ENCODE peak calls at places on chromosomes 4 and X, in seven cellular contexts. G, Y, L, K, Q, S and B are unnamed samples.

GRCh38 chrX:40439625-40440532 is 140.9 kb upstream of the ATP6AP2 start:
- DNase-seq in S (no peak), K (no peak), G (no peak), L (no peak), Q (no peak), Y (no peak), B (no peak)

GRCh38 chr4:128848461-128848860 is 39.0 kb downstream of the JADE1 start:
- DNase-seq in L (peak; percentile 31), Q (no peak), Y (no peak), S (no peak), K (no peak), G (no peak), B (peak; percentile 66)

GRCh38 chrX:141220342-141221008 is 21.8 kb downstream of the SPANXC start:
- DNase-seq in S (peak; percentile 65), G (peak; percentile 46), K (peak; percentile 61), Q (peak; percentile 61), L (no peak), Y (no peak), B (peak; percentile 81)

GRCh38 chr4:153176938-153177337 is 27.3 kb upstream of the TRIM2 start:
- DNase-seq in G (no peak), Q (no peak), L (no peak), Y (no peak), K (no peak), S (no peak), B (no peak)

GRCh38 chr4:100694467-100694866 is 176.6 kb upstream of the EMCN start:
- DNase-seq in S (no peak), Q (no peak), G (no peak), Y (no peak), L (no peak), K (no peak), B (no peak)

GRCh38 chrX:111086521-111087127 is 9.4 kb upstream of the PAK3 start:
- DNase-seq in L (peak; percentile 65), Q (no peak), Y (peak; percentile 52), S (no peak), G (no peak), K (no peak), B (no peak)

GRCh38 chrX:147978931-147979330 is 2.2 kb upstream of the FMR1NB start:
- DNase-seq in L (no peak), S (no peak), G (no peak), Y (no peak), K (no peak), Q (no peak), B (no peak)

GRCh38 chr4:116016201-116016600 is 902.8 kb upstream of the NDST4 start:
- DNase-seq in G (peak; percentile 53), K (peak; percentile 15), S (peak; percentile 18), Q (no peak), L (no peak), Y (no peak), B (peak; percentile 52)

GRCh38 chrX:104522386-104522785 is 43.6 kb upstream of the IL1RAPL2 start:
- DNase-seq in Y (no peak), Q (no peak), G (no peak), L (peak; percentile 58), K (no peak), S (no peak), B (no peak)

GRCh38 chr4:153084249-153084648 is 120.0 kb upstream of the TRIM2 start:
- DNase-seq in S (no peak), Y (no peak), L (no peak), K (no peak), G (no peak), Q (no peak), B (no peak)

GRCh38 chr4:30941641-30942040 is 221.5 kb downstream of the PCDH7 start:
- DNase-seq in S (no peak), Y (no peak), Q (no peak), K (no peak), G (no peak), L (no peak), B (no peak)

GRCh38 chr4:26223160-26223559 is 97.7 kb upstream of the RBPJ start:
- DNase-seq in L (no peak), S (no peak), Y (no peak), K (peak; percentile 39), G (no peak), Q (no peak), B (no peak)

GRCh38 chr4:182023469-182023868 is 219.7 kb upstream of the TENM3 start:
- DNase-seq in K (no peak), G (no peak), Q (no peak), S (no peak), Y (no peak), L (no peak), B (no peak)

GRCh38 chrX:131588995-131589394 is 45.1 kb downstream of the OR13H1 start:
- DNase-seq in K (no peak), G (peak; percentile 3), Q (peak; percentile 8), L (no peak), S (peak; percentile 28), Y (no peak), B (no peak)

GRCh38 chrX:70324326-70324725 is 34.4 kb downstream of the KIF4A start:
- DNase-seq in Q (no peak), G (no peak), S (no peak), L (no peak), Y (no peak), K (no peak), B (no peak)

GRCh38 chrX:46236411-46236810 is 308.8 kb downstream of the ZNF674 start:
- DNase-seq in Q (no peak), G (no peak), L (no peak), S (no peak), K (no peak), Y (no peak), B (no peak)

GRCh38 chr4:169756971-169757574 is 671 bp downstream of the HPF1 start:
- DNase-seq in G (no peak), Y (no peak), L (no peak), K (no peak), Q (no peak), S (peak; percentile 3), B (peak; percentile 6)

DNA sequence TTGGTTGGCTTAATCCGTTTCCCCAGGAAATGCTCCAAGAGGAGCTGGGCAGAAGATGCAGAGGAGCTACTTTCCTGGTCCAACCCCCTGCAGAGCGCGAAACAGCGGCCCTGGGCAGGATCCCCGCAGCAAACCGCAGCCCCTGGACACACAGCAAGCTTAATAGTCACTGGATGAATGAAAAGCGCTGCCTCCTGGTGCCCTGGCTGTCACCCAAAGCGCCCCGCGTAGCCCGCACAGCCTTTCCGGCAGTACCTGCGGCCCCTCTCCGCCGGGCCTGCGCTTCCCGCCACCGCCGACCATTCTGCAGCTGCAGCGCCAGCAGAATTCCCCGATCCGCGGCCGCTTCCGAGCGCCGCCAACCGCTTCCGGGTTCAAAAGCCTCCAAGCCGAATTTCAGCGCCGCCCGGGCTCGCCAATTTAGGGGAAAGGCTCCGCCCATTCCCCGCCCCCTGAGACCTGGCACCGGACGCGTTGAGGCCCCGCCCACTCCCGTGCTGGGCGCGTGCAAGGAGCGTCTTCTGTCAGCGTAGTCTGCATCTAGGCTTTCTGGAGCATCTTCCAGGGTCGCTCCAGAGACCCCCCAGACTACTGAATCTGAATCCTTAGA is at the start of gene HPF1:
- DNase-seq in G (peak; percentile 90), S (peak; percentile 86), L (peak; percentile 98), K (peak; percentile 79), Y (peak; percentile 98), Q (peak; percentile 87), B (peak; percentile 87)
- TF ChIP-seq CTCF in G (no peak), S (no peak), L (no peak), K (no peak), Y (no peak), Q (no peak), B (no peak)

GRCh38 chrX:101051549-101052302 is at the start of gene TRMT2B:
- DNase-seq in Q (peak; percentile 69), K (peak; percentile 61), S (peak; percentile 67), Y (peak; percentile 75), G (peak; percentile 68), L (peak; percentile 89), B (peak; percentile 87)
- H3K4me3 ChIP-seq in Q (peak within 1 kb of the TSS; percentile 66), K (peak within 1 kb of the TSS; percentile 68), S (peak within 1 kb of the TSS; percentile 68), Y (peak within 1 kb of the TSS; percentile 55), G (peak within 1 kb of the TSS; percentile 63), L (peak within 1 kb of the TSS; percentile 85), B (peak within 1 kb of the TSS; percentile 56)

GRCh38 chrX:118508690-118509089 is 13.1 kb downstream of the DOCK11 start:
- DNase-seq in Y (no peak), G (peak; percentile 27), Q (no peak), L (no peak), S (no peak), K (no peak), B (no peak)
- TF ChIP-seq CTCF in Y (peak; percentile 15), G (no peak), Q (no peak), L (no peak), S (peak; percentile 4), K (no peak), B (no peak)

GRCh38 chrX:35919536-35920309 is at the start of gene CFAP47:
- DNase-seq in K (no peak), L (peak; percentile 81), Y (peak; percentile 82), G (no peak), S (peak; percentile 14), Q (no peak), B (peak; percentile 1)
- H3K4me3 ChIP-seq in K (no peak within 1 kb of the TSS), L (peak within 1 kb of the TSS; percentile 88), Y (peak within 1 kb of the TSS; percentile 45), G (no peak within 1 kb of the TSS), S (no peak within 1 kb of the TSS), Q (no peak within 1 kb of the TSS), B (peak within 1 kb of the TSS; percentile 28)

GRCh38 chrX:74118503-74118902 is 185.5 kb upstream of the ZCCHC13 start:
- DNase-seq in K (no peak), G (no peak), L (no peak), Q (no peak), S (no peak), Y (no peak), B (no peak)

GRCh38 chrX:74119016-74119910 is 184.7 kb upstream of the ZCCHC13 start:
- DNase-seq in G (peak; percentile 14), L (no peak), Q (peak; percentile 33), S (peak; percentile 18), Y (no peak), K (peak; percentile 45), B (peak; percentile 46)

GRCh38 chrX:74117962-74118361 is 186.0 kb upstream of the ZCCHC13 start:
- DNase-seq in Q (no peak), G (no peak), L (no peak), Y (no peak), K (no peak), S (no peak), B (no peak)
- TF ChIP-seq CTCF in Q (no peak), G (no peak), L (no peak), Y (no peak), K (no peak), S (no peak), B (no peak)

GRCh38 chr4:176653406-176654220 is 139.1 kb downstream of the VEGFC start:
- DNase-seq in Q (peak; percentile 23), L (no peak), S (no peak), G (peak; percentile 12), Y (no peak), K (peak; percentile 42), B (no peak)
- H3K4me3 ChIP-seq in Q (no peak overlapping the region), L (no peak overlapping the region), S (no peak overlapping the region), G (no peak overlapping the region), Y (no peak overlapping the region), K (no peak overlapping the region), B (no peak overlapping the region)

GRCh38 chr4:117134386-117134785 is 49.0 kb upstream of the TRAM1L1 start:
- DNase-seq in K (peak; percentile 10), Y (peak; percentile 61), G (peak; percentile 53), L (peak; percentile 70), Q (peak; percentile 48), S (peak; percentile 82), B (peak; percentile 91)
- TF ChIP-seq CTCF in K (peak; percentile 38), Y (peak; percentile 39), G (peak; percentile 31), L (peak; percentile 82), Q (peak; percentile 32), S (peak; percentile 66), B (peak; percentile 72)